ENCODE peak calls at places on chromosomes 7 and 10, in four cellular contexts. F is caudate nucleus, Q is Calu3, X is body of pancreas. L is an unnamed sample.

GRCh38 chr7:116798205-116798730 is 64.1 kb upstream of the CAPZA2 start:
- DNase-seq in F (no peak), Q (no peak), X (no peak), L (no peak)

GRCh38 chr7:149027560-149028345 is 552 bp downstream of the PDIA4 start:
- DNase-seq in F (no peak), Q (no peak), X (no peak), L (no peak)

GRCh38 chr7:2955177-2955768 is 88.4 kb downstream of the CARD11 start:
- DNase-seq in F (no peak), Q (no peak), X (no peak), L (no peak)

GRCh38 chr7:12389089-12389700 is 14.5 kb downstream of the VWDE start:
- DNase-seq in F (peak; percentile 1), Q (peak; percentile 73), X (peak; percentile 34), L (peak; percentile 62)

GRCh38 chr10:92834981-92835380 is 13.3 kb upstream of the EXOC6 start:
- DNase-seq in F (no peak), Q (no peak), X (no peak), L (no peak)

GRCh38 chr7:77330169-77330882 is 85.8 kb downstream of the GSAP start:
- DNase-seq in F (no peak), Q (no peak), X (no peak), L (no peak)

GRCh38 chr7:4185136-4185535 is 497.0 kb upstream of the FOXK1 start:
- DNase-seq in F (no peak), Q (no peak), X (no peak), L (no peak)

GRCh38 chr7:1197997-1198632 is 34.6 kb upstream of the UNCX start:
- DNase-seq in F (no peak), Q (no peak), X (no peak), L (no peak)

GRCh38 chr10:76012928-76013327 is 581.5 kb downstream of the LRMDA start:
- DNase-seq in F (no peak), Q (no peak), X (no peak), L (no peak)

GRCh38 chr7:112302566-112302965 is 96.1 kb downstream of the ZNF277 start:
- DNase-seq in F (no peak), Q (no peak), X (no peak), L (no peak)

GRCh38 chr7:154835924-154836529 is 166.9 kb downstream of the PAXIP1 start:
- DNase-seq in F (no peak), Q (no peak), X (no peak), L (no peak)

GRCh38 chr10:4319870-4320367 is 506.1 kb upstream of the AKR1E2 start:
- DNase-seq in F (no peak), Q (no peak), X (no peak), L (no peak)

GRCh38 chr7:2163565-2163964 is 69.2 kb downstream of the MAD1L1 start:
- DNase-seq in F (no peak), Q (no peak), X (no peak), L (no peak)

GRCh38 chr7:139870406-139870805 is 41.3 kb downstream of the TBXAS1 start:
- DNase-seq in F (no peak), Q (no peak), X (no peak), L (no peak)

GRCh38 chr7:130421685-130422084 is 19.1 kb downstream of the CEP41 start:
- DNase-seq in F (peak; percentile 16), Q (no peak), X (no peak), L (no peak)